ENCODE peak calls at places on chromosomes 5 and 9, in seven cellular contexts. One of them, this sample, is unnamed.
A peak's percentile ranks its signal among the peaks of the same experiment; 100 is the strongest.

GRCh38 chr9:37827483-37828165 is 27.0 kb downstream of the DCAF10 start:
- DNase-seq in cerebellar cortex: no peak
- DNase-seq in NCI-H1092: no peak
- DNase-seq in stimulated activated CD4-positive, alpha-beta T cell treated with anti-CD3 and anti-CD28 coated beads, Interleukin-1b, Interleukin-23, amount 100 ng/mL, for 1 hour: no peak
- DNase-seq in NCI-H2171 treated with DMSO at 0.1 percent for 48 hours: no peak
- DNase-seq in cerebellum: no peak
- DNase-seq in NCI-H510A: no peak
- DNase-seq in this sample: no peak

GRCh38 chr5:167968784-167969183 is 322.7 kb upstream of the WWC1 start:
- DNase-seq in stimulated activated CD4-positive, alpha-beta T cell treated with anti-CD3 and anti-CD28 coated beads, Interleukin-1b, Interleukin-23, amount 100 ng/mL, for 1 hour: no peak
- DNase-seq in cerebellar cortex: no peak
- DNase-seq in NCI-H1092: no peak
- DNase-seq in NCI-H2171 treated with DMSO at 0.1 percent for 48 hours: no peak
- DNase-seq in NCI-H510A: no peak
- DNase-seq in cerebellum: no peak
- DNase-seq in this sample: no peak

GRCh38 chr9:27193886-27194285 is 84.9 kb downstream of the TEK start:
- DNase-seq in NCI-H510A: no peak
- DNase-seq in NCI-H2171 treated with DMSO at 0.1 percent for 48 hours: no peak
- DNase-seq in cerebellar cortex: no peak
- DNase-seq in NCI-H1092: no peak
- DNase-seq in stimulated activated CD4-positive, alpha-beta T cell treated with anti-CD3 and anti-CD28 coated beads, Interleukin-1b, Interleukin-23, amount 100 ng/mL, for 1 hour: no peak
- DNase-seq in cerebellum: no peak
- DNase-seq in this sample: no peak

GRCh38 chr9:116329470-116329869 is 175.9 kb downstream of the PAPPA start:
- DNase-seq in NCI-H510A: no peak
- DNase-seq in NCI-H2171 treated with DMSO at 0.1 percent for 48 hours: no peak
- DNase-seq in stimulated activated CD4-positive, alpha-beta T cell treated with anti-CD3 and anti-CD28 coated beads, Interleukin-1b, Interleukin-23, amount 100 ng/mL, for 1 hour: no peak
- DNase-seq in NCI-H1092: no peak
- DNase-seq in cerebellum: no peak
- DNase-seq in cerebellar cortex: no peak
- DNase-seq in this sample: no peak

GRCh38 chr5:318341-318897 is 3.1 kb upstream of the AHRR start:
- DNase-seq in cerebellar cortex: no peak
- DNase-seq in NCI-H1092: no peak
- DNase-seq in NCI-H2171 treated with DMSO at 0.1 percent for 48 hours: no peak
- DNase-seq in cerebellum: no peak
- DNase-seq in stimulated activated CD4-positive, alpha-beta T cell treated with anti-CD3 and anti-CD28 coated beads, Interleukin-1b, Interleukin-23, amount 100 ng/mL, for 1 hour: no peak
- DNase-seq in NCI-H510A: peak; percentile 57
- DNase-seq in this sample: no peak

GRCh38 chr5:147576646-147577535 is 67.0 kb upstream of the DPYSL3 start:
- DNase-seq in NCI-H510A: no peak
- DNase-seq in stimulated activated CD4-positive, alpha-beta T cell treated with anti-CD3 and anti-CD28 coated beads, Interleukin-1b, Interleukin-23, amount 100 ng/mL, for 1 hour: no peak
- DNase-seq in NCI-H1092: no peak
- DNase-seq in cerebellar cortex: no peak
- DNase-seq in NCI-H2171 treated with DMSO at 0.1 percent for 48 hours: peak; percentile 29
- DNase-seq in cerebellum: no peak
- DNase-seq in this sample: no peak

GRCh38 chr5:35345222-35345621 is 114.9 kb upstream of the PRLR start:
- DNase-seq in NCI-H1092: no peak
- DNase-seq in cerebellar cortex: no peak
- DNase-seq in NCI-H510A: no peak
- DNase-seq in NCI-H2171 treated with DMSO at 0.1 percent for 48 hours: no peak
- DNase-seq in cerebellum: no peak
- DNase-seq in stimulated activated CD4-positive, alpha-beta T cell treated with anti-CD3 and anti-CD28 coated beads, Interleukin-1b, Interleukin-23, amount 100 ng/mL, for 1 hour: no peak
- DNase-seq in this sample: no peak

GRCh38 chr5:180259260-180259611 is 32.6 kb downstream of the MAPK9 start:
- DNase-seq in NCI-H1092: no peak
- DNase-seq in NCI-H510A: no peak
- DNase-seq in stimulated activated CD4-positive, alpha-beta T cell treated with anti-CD3 and anti-CD28 coated beads, Interleukin-1b, Interleukin-23, amount 100 ng/mL, for 1 hour: no peak
- DNase-seq in NCI-H2171 treated with DMSO at 0.1 percent for 48 hours: no peak
- DNase-seq in cerebellar cortex: no peak
- DNase-seq in cerebellum: no peak
- DNase-seq in this sample: no peak

GRCh38 chr9:110048976-110049698 is 158.8 kb downstream of the C9orf152 start:
- DNase-seq in cerebellum: no peak
- DNase-seq in NCI-H2171 treated with DMSO at 0.1 percent for 48 hours: peak; percentile 35
- DNase-seq in cerebellar cortex: no peak
- DNase-seq in NCI-H510A: no peak
- DNase-seq in NCI-H1092: no peak
- DNase-seq in stimulated activated CD4-positive, alpha-beta T cell treated with anti-CD3 and anti-CD28 coated beads, Interleukin-1b, Interleukin-23, amount 100 ng/mL, for 1 hour: no peak
- DNase-seq in this sample: no peak

GRCh38 chr5:105508519-105508918 is 1945.9 kb upstream of the NUDT12 start:
- DNase-seq in cerebellar cortex: no peak
- DNase-seq in cerebellum: no peak
- DNase-seq in NCI-H1092: no peak
- DNase-seq in NCI-H510A: no peak
- DNase-seq in NCI-H2171 treated with DMSO at 0.1 percent for 48 hours: no peak
- DNase-seq in stimulated activated CD4-positive, alpha-beta T cell treated with anti-CD3 and anti-CD28 coated beads, Interleukin-1b, Interleukin-23, amount 100 ng/mL, for 1 hour: no peak
- DNase-seq in this sample: no peak

GRCh38 chr9:123686131-123686848 is 243.6 kb downstream of the DENND1A start:
- DNase-seq in NCI-H510A: no peak
- DNase-seq in NCI-H1092: peak; percentile 15
- DNase-seq in cerebellar cortex: peak; percentile 15
- DNase-seq in NCI-H2171 treated with DMSO at 0.1 percent for 48 hours: peak; percentile 1
- DNase-seq in stimulated activated CD4-positive, alpha-beta T cell treated with anti-CD3 and anti-CD28 coated beads, Interleukin-1b, Interleukin-23, amount 100 ng/mL, for 1 hour: no peak
- DNase-seq in cerebellum: no peak
- DNase-seq in this sample: peak; percentile 36

GRCh38 chr5:141040093-141040762 is 10.9 kb upstream of the PCDHB1 start:
- DNase-seq in cerebellum: peak; percentile 74
- DNase-seq in NCI-H2171 treated with DMSO at 0.1 percent for 48 hours: peak; percentile 93
- DNase-seq in cerebellar cortex: peak; percentile 92
- DNase-seq in NCI-H510A: peak; percentile 61
- DNase-seq in stimulated activated CD4-positive, alpha-beta T cell treated with anti-CD3 and anti-CD28 coated beads, Interleukin-1b, Interleukin-23, amount 100 ng/mL, for 1 hour: no peak
- DNase-seq in NCI-H1092: peak; percentile 56
- DNase-seq in this sample: peak; percentile 79

GRCh38 chr9:13811876-13812275 is 502.1 kb downstream of the NFIB start:
- DNase-seq in NCI-H1092: no peak
- DNase-seq in stimulated activated CD4-positive, alpha-beta T cell treated with anti-CD3 and anti-CD28 coated beads, Interleukin-1b, Interleukin-23, amount 100 ng/mL, for 1 hour: no peak
- DNase-seq in cerebellum: no peak
- DNase-seq in NCI-H2171 treated with DMSO at 0.1 percent for 48 hours: no peak
- DNase-seq in cerebellar cortex: no peak
- DNase-seq in NCI-H510A: no peak
- DNase-seq in this sample: no peak

GRCh38 chr9:4700093-4700492 is 20.7 kb downstream of the CDC37L1 start:
- DNase-seq in cerebellar cortex: no peak
- DNase-seq in NCI-H510A: no peak
- DNase-seq in stimulated activated CD4-positive, alpha-beta T cell treated with anti-CD3 and anti-CD28 coated beads, Interleukin-1b, Interleukin-23, amount 100 ng/mL, for 1 hour: no peak
- DNase-seq in NCI-H2171 treated with DMSO at 0.1 percent for 48 hours: no peak
- DNase-seq in cerebellum: no peak
- DNase-seq in NCI-H1092: no peak
- DNase-seq in this sample: no peak

GRCh38 chr5:100517301-100517974 is 17.7 kb upstream of the FAM174A start:
- DNase-seq in stimulated activated CD4-positive, alpha-beta T cell treated with anti-CD3 and anti-CD28 coated beads, Interleukin-1b, Interleukin-23, amount 100 ng/mL, for 1 hour: no peak
- DNase-seq in cerebellum: no peak
- DNase-seq in NCI-H510A: peak; percentile 93
- DNase-seq in NCI-H1092: peak; percentile 88
- DNase-seq in cerebellar cortex: no peak
- DNase-seq in NCI-H2171 treated with DMSO at 0.1 percent for 48 hours: peak; percentile 81
- DNase-seq in this sample: no peak

GRCh38 chr5:23352437-23352836 is 155.0 kb upstream of the PRDM9 start:
- DNase-seq in NCI-H2171 treated with DMSO at 0.1 percent for 48 hours: no peak
- DNase-seq in stimulated activated CD4-positive, alpha-beta T cell treated with anti-CD3 and anti-CD28 coated beads, Interleukin-1b, Interleukin-23, amount 100 ng/mL, for 1 hour: no peak
- DNase-seq in cerebellum: no peak
- DNase-seq in NCI-H510A: no peak
- DNase-seq in cerebellar cortex: no peak
- DNase-seq in NCI-H1092: peak; percentile 49
- DNase-seq in this sample: no peak

GRCh38 chr5:19001527-19001926 is 986.5 kb downstream of the CDH18 start:
- DNase-seq in cerebellum: no peak
- DNase-seq in NCI-H2171 treated with DMSO at 0.1 percent for 48 hours: no peak
- DNase-seq in NCI-H510A: no peak
- DNase-seq in cerebellar cortex: no peak
- DNase-seq in stimulated activated CD4-positive, alpha-beta T cell treated with anti-CD3 and anti-CD28 coated beads, Interleukin-1b, Interleukin-23, amount 100 ng/mL, for 1 hour: no peak
- DNase-seq in NCI-H1092: no peak
- DNase-seq in this sample: no peak

GRCh38 chr9:70873506-70873905 is 247.9 kb downstream of the TRPM3 start:
- DNase-seq in stimulated activated CD4-positive, alpha-beta T cell treated with anti-CD3 and anti-CD28 coated beads, Interleukin-1b, Interleukin-23, amount 100 ng/mL, for 1 hour: no peak
- DNase-seq in cerebellar cortex: no peak
- DNase-seq in cerebellum: no peak
- DNase-seq in NCI-H510A: no peak
- DNase-seq in NCI-H1092: no peak
- DNase-seq in NCI-H2171 treated with DMSO at 0.1 percent for 48 hours: no peak
- DNase-seq in this sample: no peak

GRCh38 chr9:96009690-96010477 is 134.4 kb downstream of the ERCC6L2 start:
- DNase-seq in cerebellar cortex: no peak
- DNase-seq in NCI-H2171 treated with DMSO at 0.1 percent for 48 hours: no peak
- DNase-seq in cerebellum: no peak
- DNase-seq in stimulated activated CD4-positive, alpha-beta T cell treated with anti-CD3 and anti-CD28 coated beads, Interleukin-1b, Interleukin-23, amount 100 ng/mL, for 1 hour: no peak
- DNase-seq in NCI-H1092: no peak
- DNase-seq in NCI-H510A: no peak
- DNase-seq in this sample: no peak

GRCh38 chr9:74120470-74120869 is 376.7 kb upstream of the RORB start:
- DNase-seq in NCI-H1092: no peak
- DNase-seq in cerebellum: no peak
- DNase-seq in stimulated activated CD4-positive, alpha-beta T cell treated with anti-CD3 and anti-CD28 coated beads, Interleukin-1b, Interleukin-23, amount 100 ng/mL, for 1 hour: no peak
- DNase-seq in NCI-H510A: no peak
- DNase-seq in NCI-H2171 treated with DMSO at 0.1 percent for 48 hours: no peak
- DNase-seq in cerebellar cortex: no peak
- DNase-seq in this sample: no peak

This sample was measured in NCI-H446 treated with DMSO at 0.1 percent for 48 hours.